ENCODE peak calls at places on chromosomes 7 and 10, in eight cellular contexts. Q is stimulated activated CD4-positive, alpha-beta T cell treated with anti-CD3 and anti-CD28 coated beads, TNF-alpha, amount 100 ng/mL, for 4 hours; O is sciatic nerve; G is nephron progenitor cell; V is transverse colon; U is BE2C; D is non-pigmented ciliary epithelial cell; I is GM06990. N is an unnamed sample.

GRCh38 chr10:116840389-116841075 is 8.8 kb upstream of the ENO4 start:
- DNase-seq in Q (no peak), O (no peak), G (no peak), V (no peak), U (no peak), D (no peak), I (no peak), N (no peak)

GRCh38 chr10:130902929-130903328 is 408.6 kb downstream of the TCERG1L start:
- DNase-seq in Q (no peak), O (no peak), G (no peak), V (no peak), U (no peak), D (no peak), I (no peak), N (no peak)

GRCh38 chr7:34523233-34523918 is 134.6 kb upstream of the NPSR1 start:
- DNase-seq in Q (no peak), O (no peak), G (no peak), V (no peak), U (no peak), D (peak; percentile 15), I (no peak), N (no peak)

GRCh38 chr10:127564644-127565043 is 15.5 kb downstream of the NPS start:
- DNase-seq in Q (no peak), O (no peak), G (no peak), V (no peak), U (no peak), D (no peak), I (no peak), N (no peak)

GRCh38 chr10:28594401-28594800 is 61.5 kb downstream of the WAC start:
- DNase-seq in Q (no peak), O (no peak), G (no peak), V (no peak), U (no peak), D (no peak), I (no peak), N (no peak)

GRCh38 chr7:110224643-110225042 is 866.3 kb upstream of the LRRN3 start:
- DNase-seq in Q (no peak), O (no peak), G (no peak), V (no peak), U (no peak), D (peak; percentile 27), I (no peak), N (peak; percentile 7)

GRCh38 chr10:127149613-127150081 is 46.7 kb downstream of the INSYN2A start:
- DNase-seq in Q (no peak), O (no peak), G (peak; percentile 9), V (no peak), U (no peak), D (no peak), I (no peak), N (no peak)

GRCh38 chr7:76133164-76133775 is 68.4 kb upstream of the SRRM3 start:
- DNase-seq in Q (no peak), O (no peak), G (no peak), V (no peak), U (no peak), D (no peak), I (no peak), N (no peak)

GRCh38 chr7:158774916-158775315 is 54.4 kb downstream of the ESYT2 start:
- DNase-seq in Q (no peak), O (no peak), G (no peak), V (no peak), U (no peak), D (peak; percentile 11), I (no peak), N (no peak)

GRCh38 chr7:80923211-80923612 is 4.4 kb upstream of the SEMA3C start:
- DNase-seq in Q (no peak), O (no peak), G (no peak), V (no peak), U (peak; percentile 8), D (no peak), I (no peak), N (no peak)

GRCh38 chr7:45157653-45158401 is at the start of gene RAMP3:
- DNase-seq in Q (no peak), O (no peak), G (peak; percentile 52), V (no peak), U (no peak), D (no peak), I (no peak), N (no peak)

GRCh38 chr10:70459771-70460490 is 18.4 kb upstream of the NODAL start:
- DNase-seq in Q (no peak), O (no peak), G (no peak), V (no peak), U (no peak), D (no peak), I (no peak), N (no peak)

GRCh38 chr7:2880882-2881281 is 36.8 kb upstream of the GNA12 start:
- DNase-seq in Q (no peak), O (no peak), G (peak; percentile 49), V (no peak), U (no peak), D (no peak), I (no peak), N (peak; percentile 81)

GRCh38 chr7:151060416-151061234 is 1.2 kb downstream of the SLC4A2 start:
- DNase-seq in Q (no peak), O (no peak), G (no peak), V (peak; percentile 58), U (peak; percentile 56), D (no peak), I (no peak), N (no peak)

GRCh38 chr7:117325836-117326235 is 3.0 kb upstream of the WNT2 start:
- DNase-seq in Q (no peak), O (no peak), G (no peak), V (no peak), U (no peak), D (no peak), I (no peak), N (no peak)

GRCh38 chr10:71757450-71757918 is 15.8 kb downstream of the VSIR start:
- DNase-seq in Q (no peak), O (no peak), G (no peak), V (no peak), U (no peak), D (no peak), I (no peak), N (no peak)

GRCh38 chr10:104120061-104120460 is 1.9 kb upstream of the SFR1 start:
- DNase-seq in Q (no peak), O (no peak), G (no peak), V (no peak), U (no peak), D (no peak), I (no peak), N (no peak)

GRCh38 chr10:132667613-132668394 is 118.1 kb downstream of the NKX6-2 start:
- DNase-seq in Q (no peak), O (no peak), G (no peak), V (no peak), U (no peak), D (peak; percentile 30), I (no peak), N (no peak)

GRCh38 chr7:112205348-112206237 is 606 bp downstream of the DOCK4 start:
- DNase-seq in Q (no peak), O (peak; percentile 79), G (peak; percentile 69), V (peak; percentile 65), U (peak; percentile 64), D (no peak), I (peak; percentile 61), N (peak; percentile 45)

GRCh38 chr10:52632591-52632990 is 140.0 kb downstream of the MBL2 start:
- DNase-seq in Q (no peak), O (no peak), G (no peak), V (no peak), U (no peak), D (no peak), I (no peak), N (no peak)

GRCh38 chr10:69382382-69383117 is 34.2 kb downstream of the TACR2 start:
- DNase-seq in Q (no peak), O (no peak), G (no peak), V (no peak), U (no peak), D (peak; percentile 82), I (no peak), N (no peak)

GRCh38 chr7:141511370-141512335 is 39.6 kb upstream of the AGK start:
- DNase-seq in Q (no peak), O (no peak), G (peak; percentile 34), V (peak; percentile 15), U (no peak), D (no peak), I (no peak), N (peak; percentile 29)

GRCh38 chr7:87218941-87219544 is 489 bp downstream of the TMEM243 start:
- DNase-seq in Q (peak; percentile 14), O (peak; percentile 76), G (peak; percentile 41), V (peak; percentile 59), U (peak; percentile 21), D (no peak), I (no peak), N (no peak)

GRCh38 chr7:100406767-100407166 is 21.7 kb downstream of the ZCWPW1 start:
- DNase-seq in Q (no peak), O (no peak), G (no peak), V (no peak), U (no peak), D (peak; percentile 51), I (no peak), N (no peak)

GRCh38 chr7:134234216-134234615 is 82.5 kb downstream of the SLC35B4 start:
- DNase-seq in Q (no peak), O (no peak), G (no peak), V (no peak), U (no peak), D (no peak), I (no peak), N (no peak)

GRCh38 chr7:6556196-6556595 is 4.9 kb upstream of the GRID2IP start:
- DNase-seq in Q (no peak), O (no peak), G (no peak), V (peak; percentile 17), U (no peak), D (no peak), I (no peak), N (no peak)

GRCh38 chr7:29350351-29350750 is 155.8 kb downstream of the CHN2 start:
- DNase-seq in Q (no peak), O (no peak), G (no peak), V (no peak), U (no peak), D (no peak), I (no peak), N (peak; percentile 24)

GRCh38 chr7:151520419-151521229 is 929 bp upstream of the RHEB start:
- DNase-seq in Q (no peak), O (peak; percentile 80), G (peak; percentile 9), V (peak; percentile 62), U (peak; percentile 15), D (no peak), I (peak; percentile 29), N (no peak)